ENCODE peak calls at places on chromosomes 13 and 19, in seven cellular contexts. One of them, this sample, is unnamed. For H3K4me1, the result is how much of the 10 kb centered on the place peaks cover.

GRCh38 chr13:27637289-27637626 is 15.6 kb downstream of the POLR1D start:
- DNase-seq in Peyer's patch: no peak
- DNase-seq in H9: no peak
- DNase-seq in pancreas: no peak
- DNase-seq in cardiac muscle cell: no peak
- DNase-seq in heart right ventricle: no peak
- DNase-seq in iPS DF 6.9: no peak
- DNase-seq in this sample: no peak

GRCh38 chr13:108859202-108860012 is 230.0 kb downstream of the MYO16 start:
- DNase-seq in Peyer's patch: no peak
- DNase-seq in H9: no peak
- DNase-seq in pancreas: no peak
- DNase-seq in cardiac muscle cell: peak
- DNase-seq in heart right ventricle: no peak
- DNase-seq in iPS DF 6.9: no peak
- DNase-seq in this sample: no peak

GRCh38 chr19:48724796-48725753 is 5.5 kb upstream of the MAMSTR start:
- DNase-seq in Peyer's patch: no peak
- DNase-seq in H9: peak
- DNase-seq in pancreas: peak
- DNase-seq in cardiac muscle cell: peak
- DNase-seq in heart right ventricle: peak
- DNase-seq in iPS DF 6.9: no peak
- DNase-seq in this sample: peak

GRCh38 chr13:97189943-97190342 is 32.2 kb upstream of the MBNL2 start:
- DNase-seq in Peyer's patch: no peak
- DNase-seq in H9: no peak
- DNase-seq in pancreas: no peak
- DNase-seq in cardiac muscle cell: no peak
- DNase-seq in heart right ventricle: no peak
- DNase-seq in iPS DF 6.9: no peak
- DNase-seq in this sample: no peak

GRCh38 chr13:27174766-27175455 is 3.3 kb upstream of the USP12 start:
- DNase-seq in Peyer's patch: no peak
- DNase-seq in H9: no peak
- DNase-seq in pancreas: no peak
- DNase-seq in cardiac muscle cell: peak
- DNase-seq in heart right ventricle: no peak
- DNase-seq in iPS DF 6.9: no peak
- DNase-seq in this sample: no peak

GRCh38 chr19:55598719-55599467 is 424 bp downstream of the FIZ1 start:
- DNase-seq in Peyer's patch: peak
- DNase-seq in H9: peak
- DNase-seq in pancreas: peak
- DNase-seq in cardiac muscle cell: peak
- DNase-seq in heart right ventricle: peak
- DNase-seq in iPS DF 6.9: peak
- DNase-seq in this sample: peak

GRCh38 chr19:33282036-33282686 is 20.2 kb downstream of the CEBPA start:
- DNase-seq in Peyer's patch: no peak
- DNase-seq in H9: no peak
- DNase-seq in pancreas: no peak
- DNase-seq in cardiac muscle cell: no peak
- DNase-seq in heart right ventricle: no peak
- DNase-seq in iPS DF 6.9: no peak
- DNase-seq in this sample: no peak

GRCh38 chr19:23437901-23438300 is 42.6 kb upstream of the ZNF91 start:
- DNase-seq in Peyer's patch: no peak
- DNase-seq in H9: no peak
- DNase-seq in pancreas: no peak
- DNase-seq in cardiac muscle cell: no peak
- DNase-seq in heart right ventricle: no peak
- DNase-seq in iPS DF 6.9: no peak
- DNase-seq in this sample: no peak

GRCh38 chr19:51742736-51743288 is 8.9 kb downstream of the FPR1 start:
- DNase-seq in Peyer's patch: no peak
- DNase-seq in H9: no peak
- DNase-seq in pancreas: no peak
- DNase-seq in cardiac muscle cell: no peak
- DNase-seq in heart right ventricle: no peak
- DNase-seq in iPS DF 6.9: no peak
- DNase-seq in this sample: no peak

GRCh38 chr13:24039621-24040475 is 120.7 kb upstream of the SPATA13 start:
- DNase-seq in Peyer's patch: no peak
- DNase-seq in H9: no peak
- DNase-seq in pancreas: no peak
- DNase-seq in cardiac muscle cell: no peak
- DNase-seq in heart right ventricle: no peak
- DNase-seq in iPS DF 6.9: no peak
- DNase-seq in this sample: no peak

GRCh38 chr19:15249912-15250634 is 17.8 kb upstream of the EPHX3 start:
- DNase-seq in Peyer's patch: no peak
- DNase-seq in H9: no peak
- DNase-seq in pancreas: no peak
- DNase-seq in cardiac muscle cell: peak
- DNase-seq in heart right ventricle: peak
- DNase-seq in iPS DF 6.9: no peak
- DNase-seq in this sample: peak

GRCh38 chr13:23919006-23919405 is 21.7 kb upstream of the C1QTNF9B start:
- DNase-seq in Peyer's patch: no peak
- DNase-seq in H9: no peak
- DNase-seq in pancreas: no peak
- DNase-seq in cardiac muscle cell: no peak
- DNase-seq in heart right ventricle: no peak
- DNase-seq in iPS DF 6.9: no peak
- DNase-seq in this sample: no peak

GRCh38 chr19:35882074-35882832 is 13.9 kb downstream of the APLP1 start:
- DNase-seq in Peyer's patch: no peak
- DNase-seq in H9: no peak
- DNase-seq in pancreas: no peak
- DNase-seq in cardiac muscle cell: peak
- DNase-seq in heart right ventricle: peak
- DNase-seq in iPS DF 6.9: no peak
- DNase-seq in this sample: no peak

DNA sequence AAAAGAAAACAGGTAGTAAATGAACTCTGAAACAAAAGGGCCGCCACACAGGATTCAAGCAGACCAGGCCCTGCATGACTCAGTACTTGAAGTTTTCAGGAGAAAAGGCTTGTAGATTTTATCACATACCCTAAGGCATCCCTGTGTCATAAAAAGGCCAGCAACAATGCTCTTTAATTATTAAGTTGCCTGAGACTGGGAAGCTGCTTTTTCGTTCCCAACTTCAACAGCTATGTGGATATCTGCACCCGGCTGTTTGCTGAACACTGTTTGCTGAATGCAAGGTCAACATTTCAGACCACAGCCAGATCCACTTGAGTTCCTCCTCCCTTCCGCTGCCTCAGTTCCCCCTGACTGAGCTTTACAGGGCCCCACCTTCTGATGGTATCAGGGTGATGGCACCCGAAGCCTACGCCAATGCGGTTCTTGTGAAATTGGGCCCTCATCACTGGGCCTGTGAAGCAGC is 6.1 kb upstream of the ECH1 start:
- DNase-seq in Peyer's patch: no peak
- DNase-seq in H9: no peak
- DNase-seq in pancreas: no peak
- DNase-seq in cardiac muscle cell: no peak
- DNase-seq in heart right ventricle: no peak
- DNase-seq in iPS DF 6.9: no peak
- DNase-seq in this sample: no peak
- H3K4me1 ChIP-seq in Peyer's patch: under half
- H3K4me1 ChIP-seq in H9: under half
- H3K4me1 ChIP-seq in pancreas: under half
- H3K4me1 ChIP-seq in cardiac muscle cell: under half
- H3K4me1 ChIP-seq in heart right ventricle: under half
- H3K4me1 ChIP-seq in iPS DF 6.9: under half
- H3K4me1 ChIP-seq in this sample: under half

GRCh38 chr19:45076851-45077730 is 813 bp upstream of the ZNF296 start:
- DNase-seq in Peyer's patch: no peak
- DNase-seq in H9: peak
- DNase-seq in pancreas: no peak
- DNase-seq in cardiac muscle cell: no peak
- DNase-seq in heart right ventricle: no peak
- DNase-seq in iPS DF 6.9: no peak
- DNase-seq in this sample: no peak

GRCh38 chr19:45076029-45076850 is at the start of gene ZNF296:
- DNase-seq in Peyer's patch: peak
- DNase-seq in H9: peak
- DNase-seq in pancreas: peak
- DNase-seq in cardiac muscle cell: peak
- DNase-seq in heart right ventricle: peak
- DNase-seq in iPS DF 6.9: peak
- DNase-seq in this sample: peak

GRCh38 chr19:45071969-45072790 is 4.1 kb downstream of the ZNF296 start:
- DNase-seq in Peyer's patch: no peak
- DNase-seq in H9: peak
- DNase-seq in pancreas: no peak
- DNase-seq in cardiac muscle cell: no peak
- DNase-seq in heart right ventricle: no peak
- DNase-seq in iPS DF 6.9: no peak
- DNase-seq in this sample: no peak

GRCh38 chr19:45075215-45076028 is 856 bp downstream of the ZNF296 start:
- DNase-seq in Peyer's patch: peak
- DNase-seq in H9: peak
- DNase-seq in pancreas: no peak
- DNase-seq in cardiac muscle cell: peak
- DNase-seq in heart right ventricle: peak
- DNase-seq in iPS DF 6.9: no peak
- DNase-seq in this sample: peak

DNA sequence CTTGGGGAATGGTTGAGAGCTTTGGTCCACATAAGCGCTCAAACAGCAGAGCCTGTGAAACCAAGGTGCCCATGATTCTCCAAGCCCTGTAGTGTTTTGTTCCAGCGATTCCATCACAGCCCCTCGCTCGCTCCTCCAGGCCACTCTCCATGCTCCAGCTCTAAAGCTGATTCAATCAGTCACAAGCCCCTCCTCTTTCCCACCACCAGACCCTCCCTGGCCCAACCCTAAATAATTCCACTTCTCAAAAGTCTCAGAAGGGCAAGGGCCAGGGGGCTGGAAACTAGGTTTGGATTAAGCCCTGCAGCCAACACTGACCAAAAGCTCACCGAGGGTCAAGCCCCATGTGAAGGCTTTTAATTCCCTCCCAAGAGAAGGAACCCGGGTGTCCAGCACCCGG is 1.5 kb downstream of the ZNF296 start:
- DNase-seq in Peyer's patch: no peak
- DNase-seq in H9: peak
- DNase-seq in pancreas: no peak
- DNase-seq in cardiac muscle cell: no peak
- DNase-seq in heart right ventricle: no peak
- DNase-seq in iPS DF 6.9: no peak
- DNase-seq in this sample: no peak
- H3K4me1 ChIP-seq in Peyer's patch: under half
- H3K4me1 ChIP-seq in H9: under half
- H3K4me1 ChIP-seq in pancreas: under half
- H3K4me1 ChIP-seq in cardiac muscle cell: under half
- H3K4me1 ChIP-seq in heart right ventricle: under half
- H3K4me1 ChIP-seq in iPS DF 6.9: under half
- H3K4me1 ChIP-seq in this sample: under half

DNA sequence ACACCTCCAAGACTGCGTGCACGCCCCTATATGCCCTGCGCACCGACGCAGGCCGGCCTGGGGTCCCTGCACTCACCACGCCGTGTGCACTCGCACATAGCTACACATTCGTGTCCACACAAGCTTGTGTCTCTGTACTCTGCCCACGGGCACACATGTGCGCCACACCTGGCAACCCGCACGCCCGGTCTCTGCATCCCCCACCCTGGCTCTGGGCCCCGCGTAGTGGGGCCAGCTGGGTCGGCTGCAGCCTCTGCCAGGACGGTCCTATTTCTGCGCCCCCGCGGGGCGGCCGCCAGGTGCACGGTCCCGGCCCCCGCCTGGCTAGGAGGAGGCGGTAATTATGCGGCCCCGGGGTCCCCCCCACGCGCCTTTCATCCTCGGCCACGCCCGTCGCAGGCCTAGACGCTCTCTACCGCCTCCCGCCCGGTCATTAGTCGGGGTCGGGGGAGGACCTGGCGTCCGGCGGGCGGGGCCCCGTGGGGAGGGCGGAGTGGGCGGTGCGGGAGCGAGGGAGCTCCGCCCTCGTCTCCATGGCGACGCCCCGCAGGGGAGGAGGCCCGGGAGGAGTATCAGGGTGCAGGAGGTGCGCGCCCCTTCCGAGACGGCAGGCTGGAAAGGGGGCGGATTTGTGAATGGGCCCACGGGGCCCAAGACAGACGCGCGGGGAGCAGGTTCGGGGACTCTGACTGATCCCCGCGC is 2.9 kb upstream of the CIRBP start:
- DNase-seq in Peyer's patch: peak
- DNase-seq in H9: peak
- DNase-seq in pancreas: peak
- DNase-seq in cardiac muscle cell: peak
- DNase-seq in heart right ventricle: peak
- DNase-seq in iPS DF 6.9: no peak
- DNase-seq in this sample: peak
- H3K4me1 ChIP-seq in Peyer's patch: half or more
- H3K4me1 ChIP-seq in H9: under half
- H3K4me1 ChIP-seq in pancreas: under half
- H3K4me1 ChIP-seq in cardiac muscle cell: half or more
- H3K4me1 ChIP-seq in heart right ventricle: half or more
- H3K4me1 ChIP-seq in iPS DF 6.9: under half
- H3K4me1 ChIP-seq in this sample: half or more

GRCh38 chr13:30846844-30847243 is 59.2 kb upstream of the MEDAG start:
- DNase-seq in Peyer's patch: no peak
- DNase-seq in H9: no peak
- DNase-seq in pancreas: no peak
- DNase-seq in cardiac muscle cell: no peak
- DNase-seq in heart right ventricle: no peak
- DNase-seq in iPS DF 6.9: no peak
- DNase-seq in this sample: no peak

GRCh38 chr13:30844548-30845296 is 61.3 kb upstream of the MEDAG start:
- DNase-seq in Peyer's patch: no peak
- DNase-seq in H9: no peak
- DNase-seq in pancreas: no peak
- DNase-seq in cardiac muscle cell: no peak
- DNase-seq in heart right ventricle: no peak
- DNase-seq in iPS DF 6.9: no peak
- DNase-seq in this sample: no peak

GRCh38 chr13:30847697-30848307 is 58.3 kb upstream of the MEDAG start:
- DNase-seq in Peyer's patch: no peak
- DNase-seq in H9: no peak
- DNase-seq in pancreas: no peak
- DNase-seq in cardiac muscle cell: peak
- DNase-seq in heart right ventricle: peak
- DNase-seq in iPS DF 6.9: no peak
- DNase-seq in this sample: peak

GRCh38 chr13:30845297-30846214 is 60.5 kb upstream of the MEDAG start:
- DNase-seq in Peyer's patch: no peak
- DNase-seq in H9: no peak
- DNase-seq in pancreas: no peak
- DNase-seq in cardiac muscle cell: no peak
- DNase-seq in heart right ventricle: no peak
- DNase-seq in iPS DF 6.9: no peak
- DNase-seq in this sample: no peak

DNA sequence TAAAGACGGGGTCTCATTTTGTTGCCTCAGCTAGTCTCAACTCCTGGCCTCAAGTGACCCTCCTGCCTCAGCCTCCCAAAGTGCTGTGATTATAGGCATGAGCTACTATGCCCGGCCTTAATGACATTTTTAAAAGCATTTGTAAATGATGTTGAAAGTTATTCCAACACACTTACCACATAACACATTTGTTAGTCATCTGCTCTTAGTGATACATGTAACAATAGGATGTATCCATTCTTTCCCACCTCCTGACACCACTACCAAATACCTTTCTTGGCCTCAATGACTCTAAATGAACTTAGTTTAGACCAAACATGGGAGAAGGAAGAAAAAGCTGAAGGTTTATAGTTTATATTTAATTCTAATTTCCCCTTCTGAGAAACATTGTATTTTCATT is 59.8 kb upstream of the MEDAG start:
- DNase-seq in Peyer's patch: no peak
- DNase-seq in H9: no peak
- DNase-seq in pancreas: no peak
- DNase-seq in cardiac muscle cell: peak
- DNase-seq in heart right ventricle: no peak
- DNase-seq in iPS DF 6.9: no peak
- DNase-seq in this sample: no peak
- H3K4me1 ChIP-seq in Peyer's patch: under half
- H3K4me1 ChIP-seq in H9: under half
- H3K4me1 ChIP-seq in pancreas: under half
- H3K4me1 ChIP-seq in cardiac muscle cell: under half
- H3K4me1 ChIP-seq in heart right ventricle: under half
- H3K4me1 ChIP-seq in iPS DF 6.9: under half
- H3K4me1 ChIP-seq in this sample: under half

This sample was measured in heart left ventricle.